ENCODE peak calls at places on chromosomes 16 and 17, in seven cellular contexts. H, T, L, X, R, W and I are unnamed samples.

GRCh38 chr16:81214745-81215166 is 23.7 kb upstream of the BCO1 start:
- DNase-seq in H (no peak), T (no peak), L (no peak), X (no peak), R (no peak), W (no peak), I (no peak)

GRCh38 chr16:51831595-51832352 is 680.7 kb upstream of the SALL1 start:
- DNase-seq in H (no peak), T (no peak), L (no peak), X (no peak), R (no peak), W (no peak), I (no peak)

GRCh38 chr17:66989076-66989475 is 24.6 kb downstream of the CACNG4 start:
- DNase-seq in H (no peak), T (no peak), L (no peak), X (no peak), R (no peak), W (no peak), I (no peak)

GRCh38 chr17:45270828-45271418 is 9.0 kb upstream of the SPATA32 start:
- DNase-seq in H (peak), T (no peak), L (peak), X (no peak), R (no peak), W (no peak), I (no peak)

GRCh38 chr17:29622337-29623282 is at the start of gene CORO6:
- DNase-seq in H (peak), T (no peak), L (peak), X (peak), R (peak), W (peak), I (no peak)

GRCh38 chr17:6654816-6655731 is 3.5 kb downstream of the C17orf100 start:
- DNase-seq in H (no peak), T (no peak), L (no peak), X (no peak), R (peak), W (no peak), I (no peak)

GRCh38 chr17:45261577-45262515 is at the start of gene SPATA32:
- DNase-seq in H (peak), T (no peak), L (peak), X (peak), R (peak), W (peak), I (no peak)

GRCh38 chr16:21156767-21157467 is 1.6 kb upstream of the LDAF1 start:
- DNase-seq in H (peak), T (no peak), L (no peak), X (no peak), R (no peak), W (peak), I (peak)

GRCh38 chr16:67943619-67944503 is at the start of gene LCAT:
- DNase-seq in H (no peak), T (no peak), L (no peak), X (peak), R (peak), W (no peak), I (no peak)

GRCh38 chr16:22672830-22673210 is 141.1 kb upstream of the HS3ST2 start:
- DNase-seq in H (no peak), T (no peak), L (no peak), X (no peak), R (no peak), W (no peak), I (no peak)

GRCh38 chr17:52148969-52149351 is 9.6 kb downstream of the CA10 start:
- DNase-seq in H (no peak), T (no peak), L (no peak), X (no peak), R (no peak), W (no peak), I (no peak)

GRCh38 chr17:55549140-55549539 is 37.9 kb upstream of the SMIM36 start:
- DNase-seq in H (no peak), T (no peak), L (no peak), X (no peak), R (no peak), W (peak), I (no peak)

GRCh38 chr16:89248196-89249005 is 30.9 kb downstream of the ZNF778 start:
- DNase-seq in H (no peak), T (no peak), L (no peak), X (no peak), R (no peak), W (no peak), I (no peak)

GRCh38 chr17:3893003-3893719 is at the start of gene CAMKK1:
- DNase-seq in H (peak), T (peak), L (peak), X (peak), R (peak), W (peak), I (no peak)

GRCh38 chr17:17088511-17089205 is 46.4 kb downstream of the MPRIP start:
- DNase-seq in H (no peak), T (no peak), L (no peak), X (peak), R (no peak), W (no peak), I (no peak)

GRCh38 chr17:7394452-7395191 is at the start of gene PLSCR3:
- DNase-seq in H (peak), T (peak), L (peak), X (peak), R (peak), W (peak), I (peak)

GRCh38 chr16:80056334-80056733 is 455.8 kb upstream of the MAF start:
- DNase-seq in H (no peak), T (no peak), L (no peak), X (no peak), R (no peak), W (no peak), I (peak)

GRCh38 chr16:49012961-49013726 is 268.5 kb downstream of the CBLN1 start:
- DNase-seq in H (no peak), T (no peak), L (no peak), X (no peak), R (no peak), W (no peak), I (no peak)

GRCh38 chr17:50824429-50824828 is 11.0 kb upstream of the WFIKKN2 start:
- DNase-seq in H (no peak), T (no peak), L (no peak), X (no peak), R (no peak), W (no peak), I (no peak)

GRCh38 chr16:83247767-83248372 is 559.9 kb upstream of the HSBP1 start:
- DNase-seq in H (no peak), T (no peak), L (no peak), X (no peak), R (no peak), W (no peak), I (no peak)

GRCh38 chr16:57998992-57999365 is 1.5 kb downstream of the ZNF319 start:
- DNase-seq in H (no peak), T (no peak), L (no peak), X (no peak), R (no peak), W (no peak), I (no peak)

GRCh38 chr16:89917773-89918452 is 749 bp upstream of the MC1R start:
- DNase-seq in H (peak), T (peak), L (peak), X (peak), R (peak), W (peak), I (no peak)

GRCh38 chr17:48753794-48754499 is 25.4 kb upstream of the HOXB13 start:
- DNase-seq in H (no peak), T (no peak), L (no peak), X (no peak), R (no peak), W (no peak), I (no peak)

GRCh38 chr17:38883592-38884526 is 14.0 kb downstream of the LASP1 start:
- DNase-seq in H (peak), T (no peak), L (no peak), X (no peak), R (no peak), W (no peak), I (no peak)

GRCh38 chr17:48560452-48560817 is 15.5 kb upstream of the HOXB2 start:
- DNase-seq in H (no peak), T (no peak), L (no peak), X (no peak), R (no peak), W (no peak), I (no peak)

GRCh38 chr16:86313631-86314030 is 196.7 kb upstream of the FOXF1 start:
- DNase-seq in H (no peak), T (no peak), L (no peak), X (no peak), R (no peak), W (no peak), I (no peak)

GRCh38 chr17:46889992-46890564 is 32.9 kb upstream of the GOSR2 start:
- DNase-seq in H (no peak), T (no peak), L (no peak), X (no peak), R (no peak), W (no peak), I (no peak)

GRCh38 chr16:75488322-75488721 is 6.9 kb downstream of the CHST6 start:
- DNase-seq in H (no peak), T (no peak), L (no peak), X (no peak), R (no peak), W (no peak), I (no peak)

GRCh38 chr16:2856686-2857450 is 1.1 kb downstream of the PRSS22 start:
- DNase-seq in H (no peak), T (no peak), L (no peak), X (no peak), R (no peak), W (no peak), I (no peak)

GRCh38 chr17:32936894-32937500 is 9.0 kb downstream of the TMEM98 start:
- DNase-seq in H (peak), T (peak), L (peak), X (peak), R (peak), W (peak), I (peak)

GRCh38 chr17:42680331-42680808 is 1.3 kb downstream of the CCR10 start:
- DNase-seq in H (no peak), T (no peak), L (no peak), X (no peak), R (no peak), W (peak), I (no peak)

GRCh38 chr16:81401035-81401950 is 43.3 kb upstream of the CMIP start:
- DNase-seq in H (no peak), T (no peak), L (no peak), X (peak), R (no peak), W (no peak), I (peak)

GRCh38 chr17:45149669-45150603 is 1.7 kb downstream of the HEXIM1 start:
- DNase-seq in H (no peak), T (no peak), L (no peak), X (peak), R (peak), W (no peak), I (no peak)

GRCh38 chr17:7988750-7989178 is 13.7 kb upstream of the GUCY2D start:
- DNase-seq in H (peak), T (peak), L (peak), X (no peak), R (no peak), W (peak), I (peak)

GRCh38 chr17:58097384-58098088 is 14.3 kb downstream of the DYNLL2 start:
- DNase-seq in H (no peak), T (no peak), L (no peak), X (no peak), R (no peak), W (no peak), I (no peak)

GRCh38 chr17:58094118-58094517 is 10.9 kb downstream of the DYNLL2 start:
- DNase-seq in H (no peak), T (no peak), L (no peak), X (no peak), R (no peak), W (no peak), I (no peak)

GRCh38 chr17:58092797-58093385 is 9.7 kb downstream of the DYNLL2 start:
- DNase-seq in H (no peak), T (no peak), L (no peak), X (no peak), R (no peak), W (no peak), I (no peak)

GRCh38 chr17:58100506-58100905 is 17.3 kb downstream of the DYNLL2 start:
- DNase-seq in H (no peak), T (no peak), L (no peak), X (no peak), R (no peak), W (no peak), I (no peak)

DNA sequence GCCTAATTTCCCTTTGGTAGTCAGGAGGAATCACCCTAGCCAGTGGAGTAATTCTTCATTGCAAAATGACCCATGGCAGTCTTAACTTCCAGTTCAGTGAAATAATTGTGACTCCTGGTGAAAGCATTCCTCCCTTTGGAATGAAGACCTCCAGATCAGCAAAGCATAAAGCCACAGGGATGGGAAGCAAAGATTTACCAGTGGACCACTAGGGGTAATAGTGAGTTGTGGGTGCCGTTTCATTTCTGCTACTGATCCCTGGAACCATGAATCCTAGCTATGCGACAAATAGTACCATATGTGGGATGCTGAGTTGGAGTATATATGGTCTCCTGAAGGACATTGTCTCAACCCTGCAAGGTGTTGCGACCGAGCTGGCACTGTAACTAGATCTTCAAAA is 13.7 kb downstream of the DYNLL2 start:
- DNase-seq in H (no peak), T (no peak), L (no peak), X (no peak), R (no peak), W (no peak), I (no peak)
- TF ChIP-seq CTCF in H (no peak), T (no peak), L (no peak), X (no peak), R (no peak), W (no peak), I (no peak)

GRCh38 chr17:79023180-79023705 is 726 bp upstream of the C1QTNF1 start:
- DNase-seq in H (no peak), T (no peak), L (no peak), X (no peak), R (no peak), W (no peak), I (no peak)

GRCh38 chr17:79024901-79025737 is 1.1 kb downstream of the C1QTNF1 start:
- DNase-seq in H (no peak), T (no peak), L (no peak), X (no peak), R (no peak), W (no peak), I (no peak)

GRCh38 chr17:79022507-79022991 is 1.4 kb upstream of the C1QTNF1 start:
- DNase-seq in H (no peak), T (no peak), L (no peak), X (peak), R (no peak), W (no peak), I (no peak)

GRCh38 chr17:79026345-79027273 is 2.6 kb downstream of the C1QTNF1 start:
- DNase-seq in H (no peak), T (no peak), L (no peak), X (peak), R (no peak), W (no peak), I (no peak)

DNA sequence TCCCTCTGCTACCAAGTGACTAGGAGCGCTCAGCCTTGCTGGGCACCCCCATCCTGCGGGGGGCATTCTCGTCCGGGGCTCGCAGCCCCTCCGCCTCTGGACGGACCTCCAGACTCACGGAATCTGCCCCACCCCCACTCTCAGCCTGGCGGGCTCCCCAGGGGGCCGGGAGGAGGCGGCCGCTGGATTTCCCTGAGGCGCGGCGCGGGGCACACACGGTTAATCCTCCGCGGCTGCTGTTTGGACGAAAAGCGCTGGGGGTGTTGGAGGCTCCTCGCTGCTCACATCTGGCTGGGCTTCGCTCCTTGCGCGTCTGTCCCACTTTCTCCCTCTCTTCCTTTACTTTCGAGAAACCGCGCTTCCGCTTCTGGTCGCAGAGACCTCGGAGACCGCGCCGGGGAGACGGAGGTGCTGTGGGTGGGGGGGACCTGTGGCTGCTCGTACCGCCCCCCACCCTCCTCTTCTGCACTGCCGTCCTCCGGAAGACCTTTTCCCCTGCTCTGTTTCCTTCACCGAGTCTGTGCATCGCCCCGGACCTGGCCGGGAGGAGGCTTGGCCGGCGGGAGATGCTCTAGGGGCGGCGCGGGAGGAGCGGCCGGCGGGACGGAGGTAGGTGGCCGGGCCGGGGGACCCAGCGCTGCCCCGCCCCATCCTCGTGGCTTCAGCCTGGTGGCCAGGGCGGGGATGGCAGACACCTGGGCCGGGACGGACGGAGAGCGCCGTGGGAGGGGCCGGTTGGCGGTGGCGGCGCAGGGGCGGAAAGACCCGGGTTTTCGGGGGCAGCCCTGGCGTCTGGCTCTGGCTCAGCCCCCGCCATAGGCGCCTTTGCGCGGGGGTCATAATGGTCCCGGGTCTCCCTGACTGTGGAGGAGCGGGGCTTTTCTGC is at the start of gene C1QTNF1:
- DNase-seq in H (peak), T (no peak), L (peak), X (peak), R (peak), W (peak), I (no peak)
- TF ChIP-seq CTCF in H (peak), T (peak), L (peak), X (peak), R (peak), W (no peak), I (peak)

DNA sequence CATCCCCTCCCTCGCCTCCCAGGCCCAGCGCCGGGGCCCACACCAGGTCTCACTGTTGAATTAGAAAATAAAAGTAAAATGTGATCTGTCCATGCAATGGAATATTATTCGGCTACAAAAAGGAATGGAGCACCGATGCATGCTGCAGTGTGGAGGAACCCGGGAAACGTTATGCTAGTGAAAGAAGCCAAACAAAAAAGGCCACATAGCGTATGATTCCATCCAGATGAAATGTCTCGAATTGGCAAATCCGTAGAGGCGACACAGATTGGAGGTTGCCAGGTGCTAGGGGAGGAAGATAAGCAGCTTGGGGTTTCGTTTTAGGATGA is 972 bp upstream of the ADCY9 start:
- DNase-seq in H (no peak), T (no peak), L (no peak), X (no peak), R (no peak), W (no peak), I (no peak)
- TF ChIP-seq CTCF in H (no peak), T (no peak), L (no peak), X (no peak), R (no peak), W (no peak), I (no peak)

GRCh38 chr17:75614006-75614405 is 19.2 kb upstream of the SMIM5 start:
- DNase-seq in H (no peak), T (no peak), L (no peak), X (no peak), R (no peak), W (no peak), I (no peak)
- TF ChIP-seq CTCF in H (no peak), T (peak), L (no peak), X (no peak), R (no peak), W (no peak), I (no peak)

GRCh38 chr16:669666-670065 is 1.7 kb downstream of the RHOT2 start:
- DNase-seq in H (no peak), T (no peak), L (no peak), X (no peak), R (no peak), W (no peak), I (no peak)

GRCh38 chr16:667113-667779 is 686 bp upstream of the RHOT2 start:
- DNase-seq in H (no peak), T (no peak), L (no peak), X (no peak), R (no peak), W (no peak), I (no peak)

GRCh38 chr16:668519-669171 is 713 bp downstream of the RHOT2 start:
- DNase-seq in H (no peak), T (no peak), L (no peak), X (no peak), R (no peak), W (no peak), I (no peak)

GRCh38 chr16:666572-666971 is 1.4 kb upstream of the RHOT2 start:
- DNase-seq in H (no peak), T (no peak), L (no peak), X (no peak), R (no peak), W (no peak), I (no peak)

GRCh38 chr16:667780-668518 is at the start of gene RHOT2:
- DNase-seq in H (peak), T (peak), L (peak), X (peak), R (peak), W (peak), I (peak)
- TF ChIP-seq CTCF in H (peak), T (peak), L (peak), X (peak), R (peak), W (peak), I (peak)

GRCh38 chr16:1510941-1511351 is 17.8 kb downstream of the TELO2 start:
- DNase-seq in H (no peak), T (no peak), L (no peak), X (no peak), R (no peak), W (no peak), I (no peak)
- TF ChIP-seq CTCF in H (no peak), T (no peak), L (no peak), X (no peak), R (no peak), W (no peak), I (no peak)

GRCh38 chr17:31608659-31609254 is 217.3 kb downstream of the RAB11FIP4 start:
- DNase-seq in H (no peak), T (no peak), L (no peak), X (no peak), R (no peak), W (no peak), I (no peak)
- TF ChIP-seq CTCF in H (no peak), T (no peak), L (no peak), X (no peak), R (no peak), W (no peak), I (no peak)

GRCh38 chr17:63985387-63986140 is 12.6 kb upstream of the PRR29 start:
- DNase-seq in H (no peak), T (no peak), L (no peak), X (no peak), R (peak), W (no peak), I (no peak)
- TF ChIP-seq CTCF in H (no peak), T (no peak), L (no peak), X (no peak), R (no peak), W (no peak), I (no peak)

DNA sequence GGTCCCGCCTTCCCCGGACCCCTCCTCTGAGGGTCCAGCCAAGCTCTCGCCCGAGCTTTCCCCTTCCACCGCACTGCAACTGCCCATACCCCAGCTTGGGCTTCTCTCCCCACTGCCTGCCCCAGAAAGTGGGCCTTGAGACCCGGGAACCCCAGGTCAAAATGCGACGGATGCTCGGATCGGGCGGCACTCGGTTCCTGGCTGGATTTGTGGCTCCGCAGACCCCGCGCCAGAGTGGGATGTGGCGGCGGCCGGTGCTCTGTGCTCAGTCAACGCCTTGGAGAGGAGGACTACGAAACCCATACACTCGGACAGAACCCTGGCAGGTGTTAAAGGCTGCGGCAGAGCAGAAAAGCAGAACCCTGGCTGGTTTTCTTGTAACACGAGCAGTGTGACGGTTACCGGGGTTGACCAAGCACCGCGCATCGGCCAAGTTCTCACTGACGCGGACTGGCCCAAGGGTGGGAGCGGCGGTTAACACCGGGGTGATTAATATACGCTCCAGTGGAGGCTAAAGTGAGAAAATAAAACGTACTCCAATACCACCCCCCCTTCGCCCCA is 885 bp upstream of the SLFN13 start:
- DNase-seq in H (no peak), T (no peak), L (peak), X (no peak), R (peak), W (peak), I (no peak)
- TF ChIP-seq CTCF in H (no peak), T (no peak), L (no peak), X (no peak), R (no peak), W (no peak), I (no peak)